ENCODE peak calls at places on chromosomes 3 and 15, in eight cellular contexts. S is neural progenitor cell, R is MM.1S, N is hepatocyte, P is GM23248, U is neuronal stem cell, Q is Karpas-422, A is HCT116. V is an unnamed sample.

GRCh38 chr3:8204846-8205624 is 296.6 kb upstream of the LMCD1 start:
- DNase-seq in R (no peak), A (no peak), S (no peak), P (peak; percentile 74), U (no peak), Q (no peak), N (peak; percentile 10), V (no peak)

GRCh38 chr3:131326307-131326706 is 55.3 kb upstream of the NUDT16 start:
- DNase-seq in S (no peak), Q (no peak), R (no peak), P (peak; percentile 55), U (no peak), N (no peak), A (peak; percentile 40), V (no peak)

GRCh38 chr3:73419179-73419803 is 205.4 kb downstream of the PDZRN3 start:
- DNase-seq in R (no peak), Q (no peak), U (no peak), S (peak; percentile 19), N (peak; percentile 31), P (peak; percentile 94), A (no peak), V (no peak)

GRCh38 chr15:73628976-73629854 is 4.0 kb downstream of the NPTN start:
- DNase-seq in Q (peak; percentile 54), U (no peak), A (no peak), N (no peak), S (no peak), R (no peak), P (peak; percentile 37), V (no peak)

GRCh38 chr3:65902304-65902793 is 136.4 kb downstream of the MAGI1 start:
- DNase-seq in S (peak; percentile 50), P (no peak), Q (no peak), A (no peak), U (no peak), R (no peak), N (peak; percentile 57), V (no peak)

GRCh38 chr3:117192888-117193287 is 483.3 kb downstream of the TUSC7 start:
- DNase-seq in S (no peak), P (no peak), N (no peak), U (no peak), R (no peak), A (no peak), Q (no peak), V (no peak)

GRCh38 chr3:62667714-62668113 is 207.5 kb downstream of the CADPS start:
- DNase-seq in R (no peak), U (no peak), A (no peak), P (no peak), S (peak; percentile 39), N (no peak), Q (peak; percentile 84), V (no peak)

GRCh38 chr3:127951276-127951675 is 36.2 kb downstream of the KBTBD12 start:
- DNase-seq in P (peak; percentile 76), R (no peak), A (no peak), S (no peak), Q (no peak), N (no peak), U (no peak), V (peak; percentile 5)

GRCh38 chr3:190014940-190015339 is 105.8 kb downstream of the P3H2 start:
- DNase-seq in N (no peak), A (no peak), S (no peak), U (no peak), P (no peak), Q (no peak), R (no peak), V (no peak)

GRCh38 chr15:69509131-69509530 is 56.5 kb downstream of the RPLP1 start:
- DNase-seq in U (no peak), R (no peak), N (no peak), P (peak; percentile 71), A (no peak), S (no peak), Q (no peak), V (no peak)

GRCh38 chr3:160226026-160226739 is 961 bp downstream of the C3orf80 start:
- DNase-seq in Q (no peak), R (no peak), U (peak; percentile 23), S (peak; percentile 74), A (no peak), P (peak; percentile 25), N (peak; percentile 34), V (no peak)

GRCh38 chr3:78022232-78022631 is 982.3 kb downstream of the ROBO2 start:
- DNase-seq in Q (no peak), P (no peak), R (no peak), N (no peak), U (no peak), S (no peak), A (no peak), V (no peak)

GRCh38 chr3:98982336-98982735 is 80.8 kb upstream of the DCBLD2 start:
- DNase-seq in Q (no peak), U (no peak), N (no peak), P (peak; percentile 28), R (no peak), A (no peak), S (peak; percentile 26), V (no peak)

GRCh38 chr3:185900228-185900627 is 37.6 kb downstream of the TRA2B start:
- DNase-seq in P (peak; percentile 99), U (no peak), N (peak; percentile 85), S (no peak), R (peak; percentile 49), A (peak; percentile 70), Q (no peak), V (peak; percentile 82)

GRCh38 chr3:106913111-106913698 is 464.0 kb upstream of the CCDC54 start:
- DNase-seq in A (no peak), U (peak; percentile 8), N (no peak), R (no peak), P (no peak), S (peak; percentile 33), Q (no peak), V (no peak)

GRCh38 chr15:37109952-37110630 is 9.7 kb upstream of the MEIS2 start:
- DNase-seq in U (no peak), Q (no peak), A (no peak), P (peak; percentile 61), N (no peak), R (no peak), S (peak; percentile 75), V (no peak)

GRCh38 chr3:36674816-36675215 is 89.5 kb downstream of the DCLK3 start:
- DNase-seq in R (no peak), A (no peak), P (no peak), U (no peak), N (no peak), Q (no peak), S (no peak), V (no peak)

GRCh38 chr15:59622289-59622688 is 10.7 kb downstream of the GCNT3 start:
- DNase-seq in S (peak; percentile 55), R (peak; percentile 47), U (no peak), A (peak; percentile 42), Q (peak; percentile 76), N (peak; percentile 78), P (peak; percentile 67), V (peak; percentile 55)

GRCh38 chr3:49411550-49411967 is 217 bp downstream of the RHOA start:
- DNase-seq in A (no peak), P (no peak), U (no peak), R (no peak), N (peak; percentile 78), S (peak; percentile 86), Q (no peak), V (no peak)
- H2AFZ ChIP-seq in A (no peak overlapping the region), P (no peak overlapping the region), U (peak overlapping the region; percentile 88), R (no peak overlapping the region), N (peak overlapping the region; percentile 5), S (no peak overlapping the region), Q (no peak overlapping the region), V (peak overlapping the region; percentile 21)

GRCh38 chr3:146507331-146508120 is 36.9 kb downstream of the PLSCR1 start:
- DNase-seq in A (no peak), Q (no peak), S (peak; percentile 9), R (no peak), U (no peak), P (no peak), N (no peak), V (peak; percentile 20)
- H2AFZ ChIP-seq in A (no peak overlapping the region), Q (no peak overlapping the region), S (no peak overlapping the region), R (no peak overlapping the region), U (no peak overlapping the region), P (peak overlapping the region; percentile 33), N (no peak overlapping the region), V (no peak overlapping the region)

GRCh38 chr3:178676077-178676476 is 139.8 kb downstream of the KCNMB2 start:
- DNase-seq in A (no peak), N (no peak), S (no peak), P (no peak), U (no peak), R (no peak), Q (no peak), V (no peak)
- H2AFZ ChIP-seq in A (no peak overlapping the region), N (no peak overlapping the region), S (no peak overlapping the region), P (no peak overlapping the region), U (no peak overlapping the region), R (no peak overlapping the region), Q (no peak overlapping the region), V (no peak overlapping the region)

GRCh38 chr15:62075595-62076279 is 9.0 kb downstream of the C2CD4A start:
- DNase-seq in Q (no peak), A (no peak), U (no peak), R (no peak), N (peak; percentile 30), S (no peak), P (peak; percentile 45), V (no peak)
- H2AFZ ChIP-seq in Q (no peak overlapping the region), A (no peak overlapping the region), U (no peak overlapping the region), R (no peak overlapping the region), N (no peak overlapping the region), S (no peak overlapping the region), P (no peak overlapping the region), V (no peak overlapping the region)

DNA sequence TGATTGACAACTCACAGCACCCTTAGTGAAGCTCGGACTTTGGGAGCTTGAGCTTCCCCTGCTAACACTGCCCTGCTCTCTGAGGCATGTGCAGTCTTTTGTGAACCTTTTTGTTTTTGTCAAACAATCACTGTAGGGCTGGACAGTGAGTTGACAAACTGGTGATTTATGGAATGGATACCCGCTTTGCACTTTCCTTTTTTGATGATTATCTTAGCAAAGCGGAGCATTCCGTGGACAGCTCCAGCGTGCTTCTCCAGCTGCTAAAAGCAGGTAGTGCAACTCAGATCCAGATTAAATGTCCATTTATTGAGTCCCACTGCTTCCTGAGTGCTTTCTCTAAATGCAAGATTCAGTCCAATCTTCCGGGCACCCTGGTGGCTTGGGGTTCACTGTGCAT is 187.1 kb upstream of the ATP10A start:
- DNase-seq in U (no peak), Q (no peak), R (no peak), A (no peak), S (no peak), N (no peak), P (no peak), V (no peak)
- H2AFZ ChIP-seq in U (peak overlapping the region; percentile 46), Q (no peak overlapping the region), R (no peak overlapping the region), A (no peak overlapping the region), S (no peak overlapping the region), N (no peak overlapping the region), P (no peak overlapping the region), V (no peak overlapping the region)